ENCODE peak calls at places on chromosomes 5 and 9, in six cellular contexts. B is cardiac muscle cell, K is PC-3, M is heart right ventricle, L is upper lobe of left lung, Z is transverse colon. H is an unnamed sample.

GRCh38 chr9:137721899-137722298 is 103.1 kb downstream of the EHMT1 start:
- DNase-seq in M (no peak), K (no peak), Z (no peak), L (no peak), B (no peak), H (no peak)

GRCh38 chr5:72185717-72186388 is 78.6 kb downstream of the MAP1B start:
- DNase-seq in B (peak; percentile 30), Z (no peak), K (no peak), L (no peak), M (no peak), H (no peak)

GRCh38 chr5:45793638-45794532 is 97.7 kb upstream of the HCN1 start:
- DNase-seq in Z (no peak), K (peak; percentile 41), B (no peak), M (no peak), L (no peak), H (no peak)

GRCh38 chr9:35756743-35757526 is 2.9 kb upstream of the MSMP start:
- DNase-seq in B (peak; percentile 17), K (peak; percentile 61), L (peak; percentile 95), Z (peak; percentile 79), M (peak; percentile 85), H (peak; percentile 80)

GRCh38 chr5:130692766-130693165 is 472.3 kb downstream of the HINT1 start:
- DNase-seq in Z (no peak), L (no peak), K (peak; percentile 51), B (peak; percentile 13), M (no peak), H (no peak)

GRCh38 chr9:33166263-33167083 is 663 bp downstream of the B4GALT1 start:
- DNase-seq in M (peak; percentile 46), K (no peak), B (peak; percentile 59), Z (peak; percentile 63), L (no peak), H (peak; percentile 51)

GRCh38 chr5:40165789-40166728 is 513.7 kb upstream of the PTGER4 start:
- DNase-seq in B (peak; percentile 3), M (no peak), Z (no peak), L (no peak), K (peak; percentile 55), H (peak; percentile 32)

GRCh38 chr5:170315154-170315553 is 17.6 kb upstream of the LCP2 start:
- DNase-seq in M (peak; percentile 67), L (no peak), B (peak; percentile 74), K (no peak), Z (no peak), H (no peak)

GRCh38 chr9:69376651-69377050 is 51.6 kb downstream of the ENTREP1 start:
- DNase-seq in K (peak; percentile 74), B (peak; percentile 95), Z (no peak), M (no peak), L (no peak), H (peak; percentile 21)

GRCh38 chr5:58459276-58459859 is 518 bp downstream of the PLK2 start:
- DNase-seq in M (no peak), K (no peak), B (peak; percentile 57), L (peak; percentile 89), Z (peak; percentile 29), H (peak; percentile 17)

GRCh38 chr5:14513266-14513665 is 68.3 kb upstream of the OTULINL start:
- DNase-seq in Z (peak; percentile 39), L (no peak), B (no peak), K (no peak), M (no peak), H (no peak)

GRCh38 chr9:36548454-36548853 is 24.2 kb upstream of the MELK start:
- DNase-seq in B (no peak), Z (no peak), L (no peak), K (no peak), M (no peak), H (no peak)

GRCh38 chr5:90982576-90982975 is 400.5 kb downstream of the ARRDC3 start:
- DNase-seq in B (peak; percentile 70), M (no peak), Z (no peak), L (no peak), K (no peak), H (no peak)

GRCh38 chr5:127959152-127959764 is 124.3 kb upstream of the SLC12A2 start:
- DNase-seq in L (no peak), K (peak; percentile 94), B (peak; percentile 78), M (peak; percentile 75), Z (peak; percentile 83), H (peak; percentile 86)

GRCh38 chr9:70438341-70438924 is 24.0 kb upstream of the KLF9 start:
- DNase-seq in Z (peak; percentile 85), M (peak; percentile 73), L (no peak), B (peak; percentile 95), K (peak; percentile 41), H (peak; percentile 52)

GRCh38 chr5:3612561-3613175 is 17.0 kb downstream of the IRX1 start:
- DNase-seq in K (no peak), L (no peak), Z (no peak), B (no peak), M (no peak), H (no peak)

GRCh38 chr9:108512426-108513173 is 343.2 kb downstream of the ACTL7B start:
- DNase-seq in K (no peak), Z (no peak), M (no peak), L (no peak), B (no peak), H (no peak)
- TF ChIP-seq CTCF in K (no peak), Z (no peak), M (no peak), L (no peak), B (no peak), H (no peak)

DNA sequence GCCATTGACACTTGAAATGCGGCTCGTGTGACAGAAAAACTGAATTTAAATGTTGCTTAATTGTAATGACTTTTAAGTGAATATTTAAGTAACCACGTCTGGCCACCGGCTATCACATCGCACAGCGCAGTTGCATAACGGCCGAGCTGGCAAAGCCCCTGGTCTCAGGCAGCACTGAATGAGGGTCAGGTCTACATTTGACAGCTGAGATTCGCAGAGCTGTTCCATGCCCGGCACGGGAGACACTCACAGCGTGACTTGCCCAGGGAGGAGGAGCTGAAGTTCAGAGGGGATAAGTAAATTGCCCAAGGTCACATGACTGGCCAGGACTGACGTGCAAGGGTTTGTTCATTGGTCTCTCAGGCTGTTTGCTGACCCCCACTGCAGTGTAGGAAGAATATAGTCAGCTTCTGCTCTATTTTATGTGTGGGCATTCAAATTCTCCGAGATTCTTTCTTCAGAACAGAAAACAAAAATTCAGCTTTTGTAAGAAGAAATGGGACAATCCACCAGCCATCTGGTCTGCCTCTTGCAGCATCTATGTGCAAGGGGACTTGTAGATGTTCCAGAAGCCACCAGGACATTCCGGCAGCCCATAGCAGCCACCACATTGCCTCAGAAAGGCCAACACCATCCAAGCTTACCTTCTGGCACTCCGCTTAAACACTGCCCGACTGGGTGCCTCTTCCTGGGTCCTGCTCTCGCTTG is 17.3 kb upstream of the COL5A1 start:
- DNase-seq in B (no peak), L (peak; percentile 29), Z (no peak), M (no peak), K (no peak), H (no peak)
- H3K4me1 ChIP-seq in B (peaks cover 27% of the 10 kb centered on the region), L (no peaks in the 10 kb centered on the region), Z (no peaks in the 10 kb centered on the region), M (no peaks in the 10 kb centered on the region), K (peaks cover 28% of the 10 kb centered on the region), H (peaks cover 21% of the 10 kb centered on the region)

DNA sequence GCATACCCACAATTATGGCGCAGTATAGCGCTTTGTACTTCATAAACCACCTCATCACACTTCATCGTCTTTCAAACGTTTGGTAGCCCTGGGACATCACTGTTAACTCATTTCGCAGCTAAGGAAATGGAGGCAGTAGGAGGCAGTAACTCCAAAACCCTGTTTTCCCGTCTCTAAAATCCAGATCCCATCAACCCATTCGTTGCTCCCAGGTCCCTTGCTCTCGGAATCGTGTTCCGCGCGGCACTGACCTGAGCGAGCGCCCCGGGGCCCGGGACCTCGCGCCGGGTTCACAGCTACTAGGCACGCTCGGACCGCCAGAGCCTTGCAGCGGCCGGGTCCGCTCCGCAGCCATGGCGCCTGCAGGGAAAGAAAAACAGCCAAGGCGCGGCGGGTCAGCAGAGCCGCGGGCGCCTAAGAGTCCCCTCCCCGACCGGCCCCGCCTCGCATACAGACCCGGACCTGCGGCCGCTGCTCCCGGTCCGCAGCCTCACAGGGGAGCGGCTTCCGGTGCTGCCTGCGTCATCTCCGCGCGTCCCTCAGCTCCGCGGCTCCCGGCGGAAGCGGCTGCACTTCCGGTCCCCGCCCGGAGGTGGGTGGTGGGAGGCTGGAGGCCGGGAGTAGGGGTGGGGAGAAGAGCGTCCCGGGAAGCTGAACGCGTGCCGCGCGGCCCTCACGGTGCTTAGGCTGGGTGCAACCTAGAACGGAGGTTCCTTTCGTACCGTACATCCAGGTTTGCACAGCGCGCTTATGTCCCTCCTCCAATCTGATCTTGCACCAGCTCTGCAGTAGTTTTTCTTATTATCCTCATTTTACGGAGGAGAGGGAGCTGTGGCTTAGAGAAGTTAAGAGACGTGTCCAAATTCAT is at the start of gene FBXW2:
- DNase-seq in Z (peak; percentile 95), M (peak; percentile 93), B (peak; percentile 94), L (peak; percentile 98), K (peak; percentile 85), H (peak; percentile 96)
- TF ChIP-seq CTCF in Z (peak; percentile 6), M (no peak), B (no peak), L (no peak), K (no peak), H (no peak)

GRCh38 chr9:93598647-93599241 is 22.4 kb downstream of the PHF2 start:
- DNase-seq in K (no peak), B (no peak), M (no peak), L (no peak), Z (peak; percentile 36), H (no peak)
- H3K4me1 ChIP-seq in K (no peaks in the 10 kb centered on the region), B (no peaks in the 10 kb centered on the region), M (peaks cover 54% of the 10 kb centered on the region), L (peaks cover 45% of the 10 kb centered on the region), Z (peaks cover 37% of the 10 kb centered on the region), H (peaks cover 24% of the 10 kb centered on the region)

DNA sequence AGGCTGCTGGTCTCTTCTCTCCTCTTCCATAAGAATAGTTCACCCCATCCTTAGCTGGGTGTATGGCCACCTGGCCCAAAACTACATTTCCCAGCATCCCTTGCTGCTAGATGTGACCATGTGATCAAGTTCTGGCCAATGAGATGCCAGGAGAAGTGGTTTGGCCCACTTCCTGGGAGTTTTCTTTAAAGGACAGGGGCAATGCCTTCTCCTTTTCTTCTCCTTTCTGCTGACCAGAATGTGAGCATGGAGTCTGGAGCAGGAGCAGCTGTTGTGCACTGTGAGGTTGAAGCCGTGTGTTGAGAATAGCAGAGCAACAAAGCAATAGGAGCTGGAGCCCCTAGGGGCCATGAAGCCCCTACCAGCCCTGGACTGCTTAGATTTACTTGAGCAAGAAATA is 36.8 kb downstream of the C9orf50 start:
- DNase-seq in Z (peak; percentile 75), K (peak; percentile 72), M (peak; percentile 83), B (peak; percentile 91), L (no peak), H (peak; percentile 89)
- TF ChIP-seq CTCF in Z (no peak), K (no peak), M (no peak), B (no peak), L (no peak), H (no peak)

DNA sequence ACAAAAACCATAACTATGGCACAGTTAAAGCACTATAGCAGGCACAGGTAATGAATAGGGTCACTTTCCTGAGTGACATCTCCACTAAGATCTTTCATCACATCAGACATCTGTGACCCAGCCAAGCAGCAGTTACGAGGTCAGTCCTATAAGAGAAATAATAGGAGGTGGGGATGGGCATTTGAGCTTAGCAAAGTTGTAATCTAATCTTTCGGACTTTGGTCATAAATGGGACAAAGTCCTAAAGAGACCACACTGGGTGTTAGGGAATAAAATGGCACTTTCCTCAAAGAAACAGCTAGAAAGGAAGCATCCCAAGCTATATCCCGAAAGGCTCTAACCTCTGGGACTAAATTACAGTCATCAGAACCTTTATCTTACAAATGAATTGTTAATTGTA is 432.2 kb downstream of the PIK3R1 start:
- DNase-seq in B (no peak), K (no peak), L (no peak), M (no peak), Z (no peak), H (no peak)
- H3K4me1 ChIP-seq in B (no peaks in the 10 kb centered on the region), K (peaks cover 10% of the 10 kb centered on the region), L (no peaks in the 10 kb centered on the region), M (peaks cover 5% of the 10 kb centered on the region), Z (peaks cover 10% of the 10 kb centered on the region), H (no peaks in the 10 kb centered on the region)

H was measured in A673.